ENCODE peak calls at places on chromosome 22, in seven cellular contexts. N, I, T, E, J, H and Q are unnamed samples.

GRCh38 chr22:49657275-49657973 is 170.2 kb downstream of the BRD1 start:
- DNase-seq in J (no peak), N (no peak), H (no peak), T (peak; percentile 36), E (no peak), I (peak; percentile 91), Q (no peak)

GRCh38 chr22:36948273-36949055 is 35.0 kb downstream of the CSF2RB start:
- DNase-seq in T (no peak), H (no peak), J (no peak), I (no peak), E (no peak), N (no peak), Q (no peak)

GRCh38 chr22:28023036-28023435 is 104.0 kb upstream of the PITPNB start:
- DNase-seq in T (no peak), J (no peak), N (no peak), H (peak; percentile 13), E (no peak), I (no peak), Q (no peak)

GRCh38 chr22:24482586-24482985 is 12.5 kb upstream of the UPB1 start:
- DNase-seq in J (no peak), I (peak; percentile 70), H (no peak), E (peak; percentile 57), T (no peak), N (no peak), Q (peak; percentile 45)

GRCh38 chr22:48554893-48555552 is 1272.7 kb downstream of the BRD1 start:
- DNase-seq in T (no peak), I (no peak), J (no peak), E (no peak), N (no peak), H (no peak), Q (no peak)

GRCh38 chr22:19184276-19184997 is 5.9 kb upstream of the SLC25A1 start:
- DNase-seq in E (no peak), J (no peak), N (no peak), I (no peak), H (no peak), T (no peak), Q (no peak)

GRCh38 chr22:49398115-49398514 is 429.6 kb downstream of the BRD1 start:
- DNase-seq in H (no peak), E (no peak), I (no peak), N (no peak), T (no peak), J (no peak), Q (no peak)

GRCh38 chr22:23220485-23221350 is 40.4 kb downstream of the BCR start:
- DNase-seq in T (no peak), I (peak; percentile 85), H (no peak), N (no peak), E (no peak), J (no peak), Q (no peak)

GRCh38 chr22:17077255-17077654 is 7.5 kb upstream of the IL17RA start:
- DNase-seq in J (no peak), I (no peak), H (no peak), N (no peak), E (peak; percentile 79), T (no peak), Q (no peak)

GRCh38 chr22:50525991-50526848 is 822 bp upstream of the SCO2 start:
- DNase-seq in T (peak; percentile 83), J (peak; percentile 91), I (peak; percentile 84), N (peak; percentile 44), E (peak; percentile 19), H (peak; percentile 85), Q (no peak)

GRCh38 chr22:48976556-48977535 is 850.8 kb downstream of the BRD1 start:
- DNase-seq in H (no peak), N (peak; percentile 7), I (no peak), E (no peak), J (no peak), T (no peak), Q (no peak)

GRCh38 chr22:35830305-35830704 is 112.6 kb downstream of the APOL5 start:
- DNase-seq in N (no peak), H (no peak), E (no peak), J (no peak), I (no peak), T (no peak), Q (no peak)

GRCh38 chr22:19240813-19241592 is 50.5 kb downstream of the CLTCL1 start:
- DNase-seq in T (no peak), I (peak; percentile 73), H (no peak), N (no peak), J (no peak), E (no peak), Q (no peak)

GRCh38 chr22:24494535-24495364 is at the start of gene UPB1:
- DNase-seq in I (no peak), N (no peak), J (no peak), H (no peak), E (no peak), T (no peak), Q (no peak)

GRCh38 chr22:36286096-36286957 is 33.4 kb downstream of the APOL1 start:
- DNase-seq in J (peak; percentile 86), H (peak; percentile 87), N (peak; percentile 52), I (peak; percentile 39), E (peak; percentile 57), T (peak; percentile 63), Q (peak; percentile 36)

GRCh38 chr22:23144926-23145906 is at the start of gene RAB36:
- DNase-seq in H (peak; percentile 99), I (no peak), E (peak; percentile 94), T (peak; percentile 98), N (peak; percentile 98), J (peak; percentile 100), Q (peak; percentile 97)

GRCh38 chr22:31275018-31275417 is 17.3 kb downstream of the PIK3IP1 start:
- DNase-seq in T (no peak), E (no peak), H (no peak), I (no peak), N (no peak), J (no peak), Q (no peak)

GRCh38 chr22:42997577-42997976 is 17.4 kb downstream of the PACSIN2 start:
- DNase-seq in J (no peak), T (no peak), I (no peak), H (no peak), N (no peak), E (no peak), Q (no peak)

GRCh38 chr22:30413001-30413400 is 12.6 kb upstream of the MTFP1 start:
- DNase-seq in T (no peak), J (no peak), N (no peak), H (no peak), I (no peak), E (no peak), Q (no peak)

GRCh38 chr22:22666307-22667091 is 22.1 kb downstream of the GGTLC2 start:
- DNase-seq in T (peak; percentile 54), I (no peak), J (peak; percentile 45), E (no peak), H (no peak), N (peak; percentile 11), Q (no peak)

GRCh38 chr22:22791438-22792181 is 96.0 kb upstream of the IGLL5 start:
- DNase-seq in I (no peak), E (no peak), H (no peak), T (no peak), N (no peak), J (no peak), Q (no peak)

GRCh38 chr22:33807465-33807864 is 112.8 kb downstream of the LARGE1 start:
- DNase-seq in E (no peak), N (no peak), I (no peak), H (no peak), J (no peak), T (no peak), Q (no peak)
- H3K4me3 ChIP-seq in E (no peak overlapping the region), N (no peak overlapping the region), I (no peak overlapping the region), H (no peak overlapping the region), J (no peak overlapping the region), T (no peak overlapping the region), Q (no peak overlapping the region)

GRCh38 chr22:46578824-46579561 is 41.2 kb upstream of the GRAMD4 start:
- DNase-seq in I (no peak), H (peak; percentile 29), T (peak; percentile 80), E (peak; percentile 43), J (peak; percentile 75), N (peak; percentile 64), Q (no peak)

GRCh38 chr22:46576556-46577351 is 39.3 kb upstream of the CELSR1 start:
- DNase-seq in T (peak; percentile 55), H (peak; percentile 74), E (no peak), N (no peak), I (no peak), J (peak; percentile 75), Q (no peak)

GRCh38 chr22:46579751-46580449 is 40.3 kb upstream of the GRAMD4 start:
- DNase-seq in N (no peak), I (no peak), H (peak; percentile 21), E (no peak), T (no peak), J (no peak), Q (no peak)

GRCh38 chr22:46577361-46578249 is 40.2 kb upstream of the CELSR1 start:
- DNase-seq in E (no peak), T (peak; percentile 40), I (no peak), H (peak; percentile 56), J (no peak), N (no peak), Q (no peak)

GRCh38 chr22:46578251-46578823 is 40.9 kb upstream of the CELSR1 start:
- DNase-seq in N (no peak), E (no peak), J (no peak), I (no peak), T (peak; percentile 37), H (peak; percentile 33), Q (no peak)
- H3K4me3 ChIP-seq in N (peak overlapping the region; percentile 63), E (peak overlapping the region; percentile 59), J (peak overlapping the region; percentile 79), I (peak overlapping the region; percentile 71), T (no peak overlapping the region), H (peak overlapping the region; percentile 71), Q (peak overlapping the region; percentile 62)

GRCh38 chr22:37998543-37998942 is 14.2 kb upstream of the SOX10 start:
- DNase-seq in I (no peak), H (no peak), T (no peak), E (no peak), J (no peak), N (peak; percentile 61), Q (no peak)

GRCh38 chr22:37996515-37997246 is 12.3 kb upstream of the SOX10 start:
- DNase-seq in H (no peak), E (no peak), I (no peak), T (no peak), N (no peak), J (no peak), Q (no peak)

GRCh38 chr22:37996079-37996478 is 11.7 kb upstream of the SOX10 start:
- DNase-seq in I (no peak), T (no peak), E (no peak), N (no peak), J (peak; percentile 76), H (no peak), Q (no peak)

GRCh38 chr22:37999640-38000272 is 15.4 kb upstream of the SOX10 start:
- DNase-seq in J (peak; percentile 86), N (no peak), E (peak; percentile 49), I (peak; percentile 35), T (peak; percentile 37), H (no peak), Q (peak; percentile 31)

GRCh38 chr22:37999236-37999635 is 14.9 kb upstream of the SOX10 start:
- DNase-seq in J (no peak), H (no peak), T (no peak), E (no peak), I (no peak), N (no peak), Q (no peak)
- H3K4me3 ChIP-seq in J (no peak overlapping the region), H (no peak overlapping the region), T (no peak overlapping the region), E (no peak overlapping the region), I (no peak overlapping the region), N (no peak overlapping the region), Q (no peak overlapping the region)

DNA sequence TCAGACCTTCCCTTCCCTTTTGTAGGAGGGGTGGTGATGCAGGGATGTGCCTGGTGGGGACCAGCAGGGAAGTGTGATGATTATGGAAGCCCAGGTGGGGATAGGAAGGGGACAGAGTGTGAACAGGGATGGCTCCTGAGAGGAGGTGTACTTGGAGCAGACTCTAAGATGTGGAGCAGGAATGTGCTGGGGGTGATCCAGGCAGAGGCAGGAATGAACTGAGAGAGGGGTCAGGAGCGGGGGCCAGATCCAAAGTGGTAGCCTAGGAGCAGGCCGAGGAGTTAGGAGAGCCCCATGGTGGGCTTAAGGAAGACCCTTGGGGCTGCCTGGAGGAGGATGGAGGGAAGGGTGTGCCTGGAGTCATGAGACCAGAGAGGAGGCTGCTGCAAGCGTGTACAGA is 3.7 kb downstream of the NPTXR start:
- DNase-seq in I (no peak), H (no peak), E (no peak), N (no peak), T (no peak), J (no peak), Q (no peak)
- H3K4me3 ChIP-seq in I (no peak overlapping the region), H (no peak overlapping the region), E (no peak overlapping the region), N (no peak overlapping the region), T (no peak overlapping the region), J (no peak overlapping the region), Q (no peak overlapping the region)